ENCODE peak calls at places on chromosome 11, in seven cellular contexts. K is chondrocyte; D is CD8-positive, alpha-beta T cell; V is psoas muscle; G is BE2C; F is tibial nerve; J is lung. N is an unnamed sample.
A peak's percentile ranks its signal among the peaks of the same experiment; 100 is the strongest.

GRCh38 chr11:57476883-57477506 is 16.7 kb downstream of the RTN4RL2 start:
- DNase-seq in K (no peak), D (no peak), V (peak; percentile 82), G (peak; percentile 32), F (no peak), J (no peak), N (peak; percentile 49)

GRCh38 chr11:64867748-64868462 is 10.5 kb downstream of the EHD1 start:
- DNase-seq in K (no peak), D (no peak), V (no peak), G (no peak), F (no peak), J (no peak), N (no peak)

GRCh38 chr11:2930705-2931415 is 1.6 kb upstream of the PHLDA2 start:
- DNase-seq in K (peak; percentile 94), D (no peak), V (peak; percentile 70), G (peak; percentile 41), F (no peak), J (peak; percentile 89), N (peak; percentile 64)

GRCh38 chr11:15613231-15613630 is 498.5 kb downstream of the INSC start:
- DNase-seq in K (no peak), D (no peak), V (no peak), G (no peak), F (no peak), J (no peak), N (no peak)

GRCh38 chr11:65014146-65014960 is at the start of gene ARL2:
- DNase-seq in K (no peak), D (no peak), V (no peak), G (no peak), F (peak; percentile 15), J (no peak), N (no peak)

GRCh38 chr11:28659716-28660348 is 551.6 kb downstream of the METTL15 start:
- DNase-seq in K (no peak), D (no peak), V (no peak), G (no peak), F (no peak), J (no peak), N (no peak)

GRCh38 chr11:93251922-93252321 is 54.1 kb upstream of the SLC36A4 start:
- DNase-seq in K (no peak), D (no peak), V (no peak), G (no peak), F (no peak), J (no peak), N (no peak)

GRCh38 chr11:72239296-72239848 is 4.6 kb downstream of the PHOX2A start:
- DNase-seq in K (peak; percentile 92), D (no peak), V (peak; percentile 86), G (peak; percentile 94), F (no peak), J (peak; percentile 62), N (peak; percentile 31)

GRCh38 chr11:33696931-33697638 is 3.5 kb downstream of the C11orf91 start:
- DNase-seq in K (no peak), D (no peak), V (no peak), G (no peak), F (no peak), J (no peak), N (no peak)

GRCh38 chr11:64358907-64359711 is at the start of gene RPS6KA4:
- DNase-seq in K (no peak), D (no peak), V (peak; percentile 83), G (peak; percentile 46), F (peak; percentile 14), J (no peak), N (no peak)

GRCh38 chr11:66559141-66559861 is 9.1 kb downstream of the CTSF start:
- DNase-seq in K (no peak), D (no peak), V (peak; percentile 70), G (no peak), F (no peak), J (no peak), N (no peak)

GRCh38 chr11:71928739-71929443 is at the start of gene RNF121:
- DNase-seq in K (peak; percentile 99), D (peak; percentile 94), V (peak; percentile 99), G (peak; percentile 99), F (peak; percentile 99), J (peak; percentile 99), N (peak; percentile 99)

GRCh38 chr11:104352036-104352435 is 188.1 kb upstream of the PDGFD start:
- DNase-seq in K (no peak), D (no peak), V (no peak), G (no peak), F (no peak), J (no peak), N (no peak)

GRCh38 chr11:117519170-117519569 is 191.5 kb downstream of the CEP164 start:
- DNase-seq in K (no peak), D (no peak), V (no peak), G (no peak), F (no peak), J (no peak), N (no peak)

GRCh38 chr11:134261626-134262488 is 8.5 kb downstream of the ACAD8 start:
- DNase-seq in K (no peak), D (no peak), V (no peak), G (peak; percentile 57), F (no peak), J (no peak), N (peak; percentile 59)

GRCh38 chr11:128610765-128611617 is 23.6 kb upstream of the ETS1 start:
- DNase-seq in K (no peak), D (peak; percentile 50), V (no peak), G (no peak), F (no peak), J (no peak), N (no peak)

GRCh38 chr11:105152556-105152955 is 13.0 kb upstream of the CARD18 start:
- DNase-seq in K (no peak), D (no peak), V (no peak), G (no peak), F (no peak), J (no peak), N (no peak)

GRCh38 chr11:102343789-102344188 is 3.2 kb upstream of the BIRC2 start:
- DNase-seq in K (no peak), D (no peak), V (no peak), G (no peak), F (no peak), J (no peak), N (no peak)

GRCh38 chr11:64081663-64082442 is 46.1 kb downstream of the FLRT1 start:
- DNase-seq in K (no peak), D (no peak), V (no peak), G (no peak), F (no peak), J (no peak), N (no peak)

GRCh38 chr11:8871283-8871775 is 39.7 kb upstream of the AKIP1 start:
- DNase-seq in K (no peak), D (no peak), V (peak; percentile 70), G (peak; percentile 65), F (peak; percentile 77), J (peak; percentile 66), N (peak; percentile 45)

GRCh38 chr11:68044145-68044813 is 5.5 kb downstream of the TCIRG1 start:
- DNase-seq in K (peak; percentile 83), D (no peak), V (peak; percentile 36), G (peak; percentile 46), F (no peak), J (no peak), N (no peak)

GRCh38 chr11:74756571-74756970 is 7.9 kb downstream of the RNF169 start:
- DNase-seq in K (no peak), D (no peak), V (no peak), G (no peak), F (no peak), J (no peak), N (no peak)

GRCh38 chr11:74948546-74948897 is 369 bp downstream of the XRRA1 start:
- DNase-seq in K (no peak), D (no peak), V (no peak), G (no peak), F (no peak), J (no peak), N (no peak)

GRCh38 chr11:112024778-112025678 is at the start of gene DLAT:
- DNase-seq in K (peak; percentile 94), D (peak; percentile 61), V (peak; percentile 93), G (peak; percentile 95), F (peak; percentile 65), J (peak; percentile 92), N (peak; percentile 99)

GRCh38 chr11:112019066-112019465 is 6.1 kb upstream of the DLAT start:
- DNase-seq in K (no peak), D (no peak), V (no peak), G (no peak), F (no peak), J (no peak), N (no peak)

GRCh38 chr11:112025682-112026081 is 474 bp downstream of the DLAT start:
- DNase-seq in K (no peak), D (no peak), V (no peak), G (no peak), F (no peak), J (no peak), N (no peak)

GRCh38 chr11:112024178-112024777 is 930 bp upstream of the DLAT start:
- DNase-seq in K (no peak), D (no peak), V (no peak), G (no peak), F (no peak), J (no peak), N (no peak)

GRCh38 chr11:112023104-112023503 is 2.1 kb upstream of the DLAT start:
- DNase-seq in K (no peak), D (no peak), V (no peak), G (no peak), F (no peak), J (no peak), N (no peak)
- TF ChIP-seq CTCF in K (peak; percentile 36), D (no peak), V (no peak), G (peak; percentile 37), F (no peak), J (no peak), N (no peak)

GRCh38 chr11:27075192-27075591 is 34.6 kb downstream of the BBOX1 start:
- DNase-seq in K (no peak), D (no peak), V (no peak), G (no peak), F (no peak), J (no peak), N (no peak)

GRCh38 chr11:27081056-27081455 is 40.4 kb downstream of the BBOX1 start:
- DNase-seq in K (no peak), D (no peak), V (no peak), G (no peak), F (no peak), J (no peak), N (no peak)

GRCh38 chr11:27076121-27076589 is 35.5 kb downstream of the BBOX1 start:
- DNase-seq in K (no peak), D (no peak), V (no peak), G (peak; percentile 42), F (no peak), J (no peak), N (no peak)

GRCh38 chr11:27075655-27076054 is 35.0 kb downstream of the BBOX1 start:
- DNase-seq in K (no peak), D (no peak), V (no peak), G (no peak), F (no peak), J (no peak), N (no peak)
- TF ChIP-seq CTCF in K (no peak), D (no peak), V (no peak), G (no peak), F (no peak), J (no peak), N (no peak)

GRCh38 chr11:119583585-119583984 is 145.4 kb downstream of the NECTIN1 start:
- DNase-seq in K (no peak), D (no peak), V (no peak), G (no peak), F (no peak), J (no peak), N (no peak)
- TF ChIP-seq CTCF in K (peak; percentile 35), D (no peak), V (no peak), G (peak; percentile 31), F (no peak), J (no peak), N (peak; percentile 21)

GRCh38 chr11:13016415-13016814 is 7.3 kb downstream of the RASSF10 start:
- DNase-seq in K (no peak), D (no peak), V (no peak), G (no peak), F (no peak), J (no peak), N (no peak)
- TF ChIP-seq CTCF in K (no peak), D (no peak), V (no peak), G (peak; percentile 30), F (no peak), J (no peak), N (no peak)

N was measured in glutamatergic neuron.